ENCODE peak calls at places on chromosome X, in six cellular contexts. T, F, Q, G, L and V are unnamed samples.

GRCh38 chrX:115029869-115030564 is 12.6 kb upstream of the IL13RA2 start:
- DNase-seq in T (no peak), Q (no peak), L (no peak), F (no peak), G (peak; percentile 95), V (no peak)

GRCh38 chrX:34528081-34528480 is 129.0 kb downstream of the TMEM47 start:
- DNase-seq in G (peak; percentile 24), F (no peak), L (no peak), T (no peak), Q (no peak), V (no peak)

GRCh38 chrX:130299279-130300009 is 30.7 kb upstream of the ZNF280C start:
- DNase-seq in T (no peak), G (no peak), F (no peak), L (no peak), Q (peak; percentile 48), V (no peak)

GRCh38 chrX:17359500-17359899 is 15.5 kb upstream of the NHS start:
- DNase-seq in F (no peak), Q (no peak), T (no peak), L (no peak), G (no peak), V (no peak)

GRCh38 chrX:15430584-15430983 is 46.4 kb upstream of the VEGFD start:
- DNase-seq in F (no peak), L (no peak), G (peak; percentile 28), Q (no peak), T (no peak), V (no peak)

GRCh38 chrX:16160729-16161128 is 6.6 kb upstream of the MAGEB17 start:
- DNase-seq in Q (no peak), T (no peak), F (no peak), L (no peak), G (peak; percentile 1), V (no peak)

GRCh38 chrX:14243823-14244222 is 214.1 kb upstream of the GEMIN8 start:
- DNase-seq in F (no peak), T (no peak), L (no peak), Q (no peak), G (no peak), V (no peak)

GRCh38 chrX:136497556-136498048 is at the start of gene HTATSF1:
- DNase-seq in Q (no peak), G (peak; percentile 20), F (no peak), L (no peak), T (no peak), V (peak; percentile 59)

GRCh38 chrX:13491061-13491460 is 78.3 kb upstream of the EGFL6 start:
- DNase-seq in F (no peak), L (no peak), Q (no peak), G (no peak), T (no peak), V (no peak)

GRCh38 chrX:149799095-149799721 is 17.5 kb downstream of the MAGEA9 start:
- DNase-seq in Q (no peak), G (no peak), T (no peak), L (no peak), F (no peak), V (no peak)

GRCh38 chrX:64097891-64098290 is 107.6 kb downstream of the AMER1 start:
- DNase-seq in L (no peak), Q (no peak), T (no peak), G (no peak), F (no peak), V (no peak)

DNA sequence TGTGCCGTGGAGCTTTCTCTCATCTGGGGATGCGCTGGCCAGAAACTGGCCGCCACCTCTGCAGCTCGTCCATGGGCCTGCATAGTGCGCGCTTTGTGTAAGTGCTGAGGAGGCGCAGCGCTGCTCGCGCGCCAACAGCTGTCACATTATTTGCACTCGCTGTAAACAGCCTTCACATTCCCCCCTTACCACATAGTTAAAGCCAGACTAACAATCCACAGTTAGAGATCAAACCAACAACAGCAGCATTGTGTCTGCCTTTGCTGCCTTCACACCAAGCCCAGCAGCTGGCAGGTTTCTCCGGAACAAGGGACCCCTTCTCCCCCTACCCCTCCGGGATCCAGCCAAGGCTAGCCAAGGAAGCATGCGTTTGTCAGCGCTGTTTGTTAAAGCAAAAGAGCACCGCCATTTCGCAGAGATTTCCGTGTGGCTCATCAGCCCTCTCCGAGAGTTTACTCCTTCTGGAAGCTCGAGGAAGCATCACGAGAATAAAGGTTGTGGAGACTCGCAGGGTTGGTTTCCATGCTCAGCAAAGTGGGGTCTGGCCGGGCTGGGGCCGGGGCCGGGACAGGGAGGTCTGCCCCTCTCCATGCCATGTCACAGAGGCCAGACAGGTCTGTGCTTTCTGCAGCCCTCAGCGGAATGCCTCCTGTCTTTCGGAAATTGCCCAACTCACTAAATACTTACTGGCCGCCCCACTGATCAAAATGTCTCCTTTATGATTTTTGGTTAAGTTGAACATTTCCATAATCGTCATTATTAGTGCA is 11.0 kb downstream of the BCOR start:
- DNase-seq in Q (no peak), L (no peak), F (no peak), G (no peak), T (no peak), V (peak; percentile 13)
- H3K27ac ChIP-seq in Q (peak overlapping the region; percentile 59), L (peak overlapping the region; percentile 34), F (no peak overlapping the region), G (no peak overlapping the region), T (no peak overlapping the region), V (no peak overlapping the region)

DNA sequence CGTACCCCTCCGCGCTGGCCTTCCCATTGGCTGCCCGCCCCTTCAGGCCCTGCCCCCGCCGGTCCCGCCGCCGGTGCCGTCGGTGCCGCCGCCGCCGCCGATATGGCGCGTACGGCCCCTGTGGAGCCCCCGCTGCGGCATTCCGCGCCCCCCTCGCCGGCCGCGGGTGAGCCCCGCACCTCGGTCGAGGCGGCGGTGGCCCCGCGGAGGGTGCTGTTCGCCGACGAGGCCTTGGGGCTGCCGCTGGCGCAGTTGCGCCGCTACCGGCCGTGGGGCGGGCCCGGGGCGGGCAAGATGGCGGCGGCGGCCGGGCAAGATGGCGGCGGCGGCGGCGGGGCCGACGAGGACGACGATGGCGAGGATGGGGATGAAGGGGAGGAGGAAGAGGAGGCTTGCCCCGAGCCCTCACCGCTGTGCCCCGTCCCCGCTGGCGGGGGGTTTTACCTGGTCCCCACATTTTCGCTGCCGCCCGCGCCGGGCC is at the start of gene PPP1R3F:
- DNase-seq in L (no peak), Q (no peak), G (peak; percentile 1), F (no peak), T (no peak), V (no peak)
- TF ChIP-seq POLR2A in L (peak; percentile 80), Q (peak; percentile 12), G (no peak), F (peak; percentile 75), T (peak; percentile 52), V (peak; percentile 81)

GRCh38 chrX:72020788-72021187 is 110.1 kb downstream of the NHSL2 start:
- DNase-seq in Q (no peak), G (no peak), F (no peak), T (no peak), L (no peak), V (no peak)

GRCh38 chrX:72020204-72020603 is 109.6 kb downstream of the NHSL2 start:
- DNase-seq in L (peak; percentile 57), F (peak; percentile 84), Q (no peak), G (no peak), T (no peak), V (no peak)

GRCh38 chrX:72016881-72017783 is 106.5 kb downstream of the NHSL2 start:
- DNase-seq in F (peak; percentile 74), G (no peak), L (peak; percentile 14), T (no peak), Q (no peak), V (no peak)

GRCh38 chrX:72019487-72019886 is 108.8 kb downstream of the NHSL2 start:
- DNase-seq in G (no peak), T (no peak), F (no peak), L (no peak), Q (no peak), V (no peak)

GRCh38 chrX:72018277-72019112 is 107.8 kb downstream of the NHSL2 start:
- DNase-seq in Q (peak; percentile 84), T (peak; percentile 91), L (peak; percentile 89), G (peak; percentile 90), F (peak; percentile 90), V (peak; percentile 89)
- H3K27ac ChIP-seq in Q (peak overlapping the region; percentile 67), T (no peak overlapping the region), L (peak overlapping the region; percentile 48), G (peak overlapping the region; percentile 32), F (peak overlapping the region; percentile 60), V (no peak overlapping the region)

GRCh38 chrX:48576108-48576507 is 1.8 kb downstream of the RBM3 start:
- DNase-seq in F (no peak), G (no peak), L (no peak), T (no peak), Q (no peak), V (no peak)

GRCh38 chrX:48574270-48575266 is at the start of gene RBM3:
- DNase-seq in L (peak; percentile 94), T (peak; percentile 95), G (peak; percentile 90), F (peak; percentile 95), Q (peak; percentile 94), V (peak; percentile 93)

GRCh38 chrX:48573690-48574269 is 504 bp upstream of the RBM3 start:
- DNase-seq in L (peak; percentile 52), G (peak; percentile 61), Q (peak; percentile 29), F (no peak), T (peak; percentile 71), V (peak; percentile 59)

GRCh38 chrX:48578661-48579128 is 4.4 kb downstream of the RBM3 start:
- DNase-seq in Q (no peak), F (no peak), L (no peak), G (no peak), T (no peak), V (no peak)

DNA sequence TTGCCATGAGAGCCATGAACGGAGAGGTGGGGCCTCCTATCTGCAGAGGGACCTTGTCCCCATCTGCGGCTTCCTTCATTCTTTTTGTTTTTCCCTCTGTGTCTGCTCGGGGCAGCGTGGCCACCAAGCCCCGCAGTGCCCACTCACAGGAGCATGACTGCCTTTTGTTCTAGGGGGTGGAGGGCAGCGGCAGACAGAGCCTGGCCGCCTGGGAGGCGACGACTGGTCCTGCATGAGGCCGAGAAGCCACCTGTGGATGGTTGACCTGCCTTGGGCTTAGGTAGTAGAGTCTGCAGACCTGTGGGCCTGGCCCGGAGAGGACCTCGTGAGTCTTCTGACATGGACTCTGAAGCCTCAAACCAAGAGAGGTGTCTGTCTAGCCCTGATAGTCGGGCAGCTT is 1.4 kb downstream of the RBM3 start:
- DNase-seq in L (no peak), T (no peak), Q (no peak), F (no peak), G (no peak), V (no peak)
- TF ChIP-seq POLR2A in L (no peak), T (no peak), Q (no peak), F (no peak), G (no peak), V (no peak)

DNA sequence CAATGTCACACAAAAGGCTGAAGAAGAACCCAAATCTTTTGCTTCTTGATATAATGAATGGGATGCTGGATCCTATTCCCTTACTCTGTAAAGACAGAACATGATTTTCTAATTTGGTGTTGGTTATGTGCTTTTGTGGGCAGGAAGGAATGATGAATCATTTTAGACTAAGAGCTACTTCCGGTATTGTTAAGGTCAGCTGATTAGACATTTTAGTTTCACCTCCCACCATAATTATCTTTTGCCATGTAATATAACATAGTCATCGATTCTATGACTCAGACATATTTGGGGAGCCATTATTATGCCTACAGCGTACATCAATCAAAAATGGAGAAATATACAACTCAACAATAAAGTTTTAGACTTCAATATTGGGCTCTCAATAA is 265.3 kb downstream of the ZNF674 start:
- DNase-seq in Q (no peak), G (peak; percentile 26), F (no peak), L (no peak), T (no peak), V (no peak)
- H3K27ac ChIP-seq in Q (no peak overlapping the region), G (no peak overlapping the region), F (no peak overlapping the region), L (no peak overlapping the region), T (no peak overlapping the region), V (no peak overlapping the region)